ENCODE peak calls at places on chromosomes 7 and 10, in eight cellular contexts. P is esophagus squamous epithelium; Y is left colon; E is hepatocyte; V is stimulated activated CD4-positive, alpha-beta T cell treated with anti-CD3 and anti-CD28 coated beads, Interleukin-1b, Interleukin-23, amount 100 ng/mL, for 1 hour; Z is neural crest cell; A is DMS53; I is HCT116. T is an unnamed sample.

GRCh38 chr7:50307368-50308012 is 3.0 kb downstream of the IKZF1 start:
- DNase-seq in P (no peak), Y (no peak), E (no peak), V (no peak), Z (no peak), A (no peak), I (no peak), T (no peak)

GRCh38 chr7:111005445-111005844 is 85.5 kb upstream of the LRRN3 start:
- DNase-seq in P (no peak), Y (no peak), E (no peak), V (no peak), Z (no peak), A (no peak), I (no peak), T (no peak)

GRCh38 chr7:137886266-137886665 is 39.5 kb upstream of the DGKI start:
- DNase-seq in P (no peak), Y (no peak), E (no peak), V (no peak), Z (no peak), A (no peak), I (no peak), T (no peak)

GRCh38 chr7:112665709-112666108 is 124.5 kb downstream of the TMEM168 start:
- DNase-seq in P (no peak), Y (peak; percentile 31), E (peak; percentile 43), V (no peak), Z (no peak), A (peak; percentile 59), I (no peak), T (peak; percentile 6)

GRCh38 chr7:2521952-2522591 is 2.5 kb downstream of the LFNG start:
- DNase-seq in P (no peak), Y (peak; percentile 74), E (no peak), V (no peak), Z (no peak), A (peak; percentile 74), I (no peak), T (peak; percentile 53)

GRCh38 chr7:50939026-50939425 is 156.3 kb upstream of the GRB10 start:
- DNase-seq in P (no peak), Y (no peak), E (no peak), V (no peak), Z (no peak), A (no peak), I (no peak), T (no peak)

GRCh38 chr10:84540617-84541288 is 212.4 kb downstream of the CCSER2 start:
- DNase-seq in P (no peak), Y (peak; percentile 57), E (peak; percentile 75), V (peak; percentile 13), Z (peak; percentile 84), A (peak; percentile 75), I (no peak), T (peak; percentile 62)

GRCh38 chr7:156169474-156170370 is 357.5 kb upstream of the SHH start:
- DNase-seq in P (no peak), Y (no peak), E (no peak), V (no peak), Z (no peak), A (no peak), I (no peak), T (no peak)

GRCh38 chr10:77889277-77889903 is 37.2 kb downstream of the DLG5 start:
- DNase-seq in P (no peak), Y (peak; percentile 67), E (peak; percentile 76), V (no peak), Z (no peak), A (peak; percentile 98), I (peak; percentile 80), T (peak; percentile 97)

GRCh38 chr10:100659361-100660098 is 85.9 kb upstream of the PAX2 start:
- DNase-seq in P (no peak), Y (no peak), E (no peak), V (no peak), Z (no peak), A (no peak), I (no peak), T (no peak)

GRCh38 chr7:128697301-128697905 is 25.3 kb downstream of the GARIN1A start:
- DNase-seq in P (peak; percentile 17), Y (peak; percentile 56), E (peak; percentile 68), V (no peak), Z (peak; percentile 63), A (no peak), I (no peak), T (peak; percentile 38)

GRCh38 chr10:69677914-69678654 is 48.0 kb downstream of the FAM241B start:
- DNase-seq in P (no peak), Y (no peak), E (peak; percentile 30), V (no peak), Z (no peak), A (no peak), I (no peak), T (no peak)

GRCh38 chr10:117074621-117075020 is 63.4 kb downstream of the VAX1 start:
- DNase-seq in P (no peak), Y (peak; percentile 20), E (peak; percentile 42), V (no peak), Z (no peak), A (peak; percentile 59), I (peak; percentile 52), T (peak; percentile 14)

GRCh38 chr7:100827330-100828226 is at the start of gene EPHB4:
- DNase-seq in P (no peak), Y (peak; percentile 84), E (peak; percentile 91), V (no peak), Z (peak; percentile 82), A (peak; percentile 35), I (peak; percentile 77), T (peak; percentile 39)

GRCh38 chr7:36777062-36777461 is 52.8 kb upstream of the AOAH start:
- DNase-seq in P (no peak), Y (no peak), E (no peak), V (peak; percentile 4), Z (no peak), A (no peak), I (no peak), T (no peak)

GRCh38 chr10:130038611-130039109 is 72.0 kb downstream of the C10orf143 start:
- DNase-seq in P (no peak), Y (no peak), E (no peak), V (no peak), Z (no peak), A (no peak), I (no peak), T (no peak)

GRCh38 chr10:62724465-62724864 is 80.1 kb upstream of the ADO start:
- DNase-seq in P (no peak), Y (no peak), E (peak; percentile 7), V (no peak), Z (no peak), A (peak; percentile 6), I (peak; percentile 10), T (no peak)

GRCh38 chr7:97078023-97078988 is 39.2 kb upstream of the SDHAF3 start:
- DNase-seq in P (no peak), Y (no peak), E (no peak), V (no peak), Z (no peak), A (no peak), I (no peak), T (no peak)

GRCh38 chr7:100888529-100888987 is 957 bp downstream of the UFSP1 start:
- DNase-seq in P (no peak), Y (no peak), E (no peak), V (no peak), Z (no peak), A (peak; percentile 50), I (no peak), T (no peak)

GRCh38 chr7:145434811-145435210 is 599.0 kb upstream of the TPK1 start:
- DNase-seq in P (no peak), Y (no peak), E (no peak), V (no peak), Z (no peak), A (no peak), I (no peak), T (no peak)

GRCh38 chr10:14742815-14743214 is 31.9 kb downstream of the FAM107B start:
- DNase-seq in P (no peak), Y (no peak), E (no peak), V (no peak), Z (no peak), A (no peak), I (no peak), T (no peak)

T was measured in trophoblast cell.